ENCODE peak calls at places on chromosome 7, in ten cellular contexts. T, B, P, G, H, U, J, N, A and L are unnamed samples.

GRCh38 chr7:157522954-157523353 is 186.2 kb downstream of the DNAJB6 start:
- DNase-seq in T (no peak), B (no peak), P (no peak), G (peak), H (peak), U (no peak), J (no peak), N (no peak), A (no peak), L (no peak)

GRCh38 chr7:71096341-71096740 is 35.6 kb upstream of the GALNT17 start:
- DNase-seq in T (no peak), B (no peak), P (no peak), G (no peak), H (no peak), U (no peak), J (no peak), N (no peak), A (no peak), L (no peak)

GRCh38 chr7:525740-526139 is 6.1 kb upstream of the PDGFA start:
- DNase-seq in T (no peak), B (peak), P (no peak), G (no peak), H (no peak), U (no peak), J (no peak), N (no peak), A (no peak), L (no peak)

GRCh38 chr7:56105508-56105907 is 768 bp downstream of the CHCHD2 start:
- DNase-seq in T (peak), B (peak), P (peak), G (no peak), H (no peak), U (no peak), J (peak), N (peak), A (peak), L (no peak)

GRCh38 chr7:35524112-35524804 is 170.7 kb downstream of the HERPUD2 start:
- DNase-seq in T (no peak), B (no peak), P (no peak), G (no peak), H (no peak), U (no peak), J (peak), N (no peak), A (no peak), L (no peak)

GRCh38 chr7:130733866-130734524 is at the start of gene KLF14:
- DNase-seq in T (peak), B (peak), P (no peak), G (peak), H (peak), U (peak), J (no peak), N (peak), A (peak), L (no peak)

GRCh38 chr7:108086546-108086945 is 43.6 kb downstream of the LAMB4 start:
- DNase-seq in T (no peak), B (no peak), P (no peak), G (no peak), H (no peak), U (no peak), J (no peak), N (no peak), A (no peak), L (no peak)

GRCh38 chr7:43756368-43757072 is 2.0 kb upstream of the BLVRA start:
- DNase-seq in T (no peak), B (no peak), P (no peak), G (no peak), H (no peak), U (no peak), J (peak), N (peak), A (no peak), L (no peak)

GRCh38 chr7:118129037-118129436 is 54.9 kb upstream of the LSM8 start:
- DNase-seq in T (no peak), B (no peak), P (no peak), G (no peak), H (no peak), U (no peak), J (no peak), N (no peak), A (no peak), L (no peak)

GRCh38 chr7:143216151-143216550 is 5.7 kb upstream of the TAS2R40 start:
- DNase-seq in T (no peak), B (no peak), P (no peak), G (no peak), H (no peak), U (no peak), J (peak), N (no peak), A (no peak), L (no peak)

GRCh38 chr7:76016191-76016947 is 22.0 kb upstream of the TMEM120A start:
- DNase-seq in T (no peak), B (no peak), P (no peak), G (no peak), H (no peak), U (no peak), J (no peak), N (no peak), A (no peak), L (no peak)

GRCh38 chr7:116592445-116592844 is 67.6 kb downstream of the CAV1 start:
- DNase-seq in T (no peak), B (no peak), P (peak), G (no peak), H (peak), U (no peak), J (no peak), N (no peak), A (peak), L (no peak)

GRCh38 chr7:152016947-152017346 is 8.5 kb upstream of the GALNT11 start:
- DNase-seq in T (no peak), B (no peak), P (no peak), G (no peak), H (no peak), U (no peak), J (no peak), N (no peak), A (no peak), L (no peak)

GRCh38 chr7:36202347-36202896 is 49.4 kb downstream of the EEPD1 start:
- DNase-seq in T (no peak), B (no peak), P (peak), G (no peak), H (no peak), U (no peak), J (no peak), N (no peak), A (no peak), L (no peak)

GRCh38 chr7:18799899-18800298 is 304.4 kb downstream of the HDAC9 start:
- DNase-seq in T (no peak), B (no peak), P (no peak), G (no peak), H (no peak), U (no peak), J (no peak), N (no peak), A (no peak), L (no peak)

GRCh38 chr7:45293295-45293942 is 135.8 kb downstream of the RAMP3 start:
- DNase-seq in T (no peak), B (no peak), P (no peak), G (no peak), H (no peak), U (no peak), J (no peak), N (no peak), A (no peak), L (no peak)

GRCh38 chr7:1288390-1288995 is 55.8 kb downstream of the UNCX start:
- DNase-seq in T (no peak), B (no peak), P (no peak), G (no peak), H (peak), U (no peak), J (no peak), N (no peak), A (no peak), L (no peak)

GRCh38 chr7:132116369-132116768 is 459.9 kb downstream of the PLXNA4 start:
- DNase-seq in T (no peak), B (peak), P (no peak), G (no peak), H (no peak), U (no peak), J (peak), N (no peak), A (no peak), L (no peak)

GRCh38 chr7:130458256-130458655 is 17.4 kb upstream of the CEP41 start:
- DNase-seq in T (no peak), B (no peak), P (no peak), G (no peak), H (no peak), U (no peak), J (no peak), N (no peak), A (no peak), L (no peak)

GRCh38 chr7:128740996-128741395 is 1.8 kb downstream of the CALU start:
- DNase-seq in T (no peak), B (no peak), P (no peak), G (no peak), H (no peak), U (no peak), J (no peak), N (no peak), A (no peak), L (no peak)

GRCh38 chr7:66970310-66970709 is 25.1 kb downstream of the SBDS start:
- DNase-seq in T (no peak), B (no peak), P (no peak), G (no peak), H (no peak), U (no peak), J (no peak), N (no peak), A (no peak), L (no peak)